ENCODE peak calls at places on chromosomes 7 and 10, in eight cellular contexts. V, F, L, G, Q, A, M and Z are unnamed samples.

GRCh38 chr10:64486149-64486548 is 964.9 kb downstream of the REEP3 start:
- DNase-seq in A (peak), Q (no peak), F (no peak), L (no peak), V (no peak), M (no peak), G (no peak), Z (no peak)

GRCh38 chr10:13048762-13049161 is 47.2 kb upstream of the CCDC3 start:
- DNase-seq in F (no peak), L (no peak), G (no peak), V (no peak), Q (no peak), M (no peak), A (no peak), Z (no peak)

GRCh38 chr10:123346581-123346980 is 192.4 kb downstream of the BUB3 start:
- DNase-seq in M (no peak), Q (no peak), A (no peak), V (no peak), F (no peak), G (no peak), L (no peak), Z (no peak)

GRCh38 chr7:103065666-103066065 is 8.9 kb downstream of the FBXL13 start:
- DNase-seq in V (no peak), G (peak), F (no peak), L (peak), M (peak), Q (no peak), A (peak), Z (no peak)

GRCh38 chr10:43024942-43025700 is 51.7 kb upstream of the RET start:
- DNase-seq in V (no peak), Q (no peak), L (no peak), M (no peak), A (no peak), F (no peak), G (no peak), Z (no peak)

GRCh38 chr10:114374141-114374791 is 30.0 kb downstream of the AFAP1L2 start:
- DNase-seq in Q (no peak), A (peak), G (no peak), V (peak), L (peak), M (no peak), F (no peak), Z (no peak)

GRCh38 chr7:155660758-155661093 is 16.3 kb downstream of the RBM33 start:
- DNase-seq in V (no peak), G (no peak), F (no peak), M (no peak), A (no peak), L (no peak), Q (no peak), Z (no peak)

GRCh38 chr7:158431941-158432347 is 155.7 kb downstream of the PTPRN2 start:
- DNase-seq in L (peak), F (no peak), G (no peak), A (peak), Q (peak), V (peak), M (no peak), Z (no peak)

GRCh38 chr7:158067931-158068482 is 519.6 kb downstream of the PTPRN2 start:
- DNase-seq in Q (no peak), L (peak), G (no peak), V (no peak), M (no peak), F (no peak), A (no peak), Z (no peak)

GRCh38 chr7:39910108-39910869 is 39.8 kb upstream of the CDK13 start:
- DNase-seq in Q (no peak), M (no peak), G (no peak), F (no peak), A (peak), L (no peak), V (no peak), Z (no peak)

GRCh38 chr10:91901784-91902677 is 7.3 kb downstream of the FGFBP3 start:
- DNase-seq in V (no peak), L (no peak), F (no peak), M (peak), G (peak), Q (no peak), A (peak), Z (no peak)

GRCh38 chr10:131586958-131587357 is 275.4 kb upstream of the TCERG1L start:
- DNase-seq in F (no peak), V (no peak), L (no peak), A (no peak), M (no peak), Q (no peak), G (no peak), Z (no peak)

GRCh38 chr7:46257766-46258448 is 336.8 kb upstream of the IGFBP3 start:
- DNase-seq in L (no peak), Q (no peak), V (no peak), G (no peak), F (no peak), A (peak), M (peak), Z (no peak)

GRCh38 chr7:5591547-5591899 is 167.9 kb upstream of the TNRC18 start:
- DNase-seq in G (no peak), V (no peak), M (peak), L (peak), A (peak), Q (no peak), F (no peak), Z (no peak)

GRCh38 chr10:83917519-83918506 is 221.5 kb upstream of the GHITM start:
- DNase-seq in G (no peak), Q (no peak), A (peak), V (peak), M (no peak), F (no peak), L (no peak), Z (no peak)

GRCh38 chr10:17993361-17993760 is 41.6 kb downstream of the SLC39A12 start:
- DNase-seq in G (no peak), A (no peak), V (no peak), L (no peak), Q (no peak), M (no peak), F (no peak), Z (no peak)

GRCh38 chr7:1919539-1920265 is 249.6 kb downstream of the ELFN1 start:
- DNase-seq in L (peak), F (no peak), G (no peak), Q (peak), V (peak), M (no peak), A (no peak), Z (no peak)

GRCh38 chr10:25465582-25466372 is 291.0 kb downstream of the GPR158 start:
- DNase-seq in L (no peak), M (peak), G (no peak), V (no peak), Q (no peak), F (no peak), A (no peak), Z (no peak)

GRCh38 chr7:20217193-20217948 is at the start of gene MACC1:
- DNase-seq in L (peak), M (peak), F (no peak), G (peak), A (no peak), V (no peak), Q (peak), Z (no peak)

GRCh38 chr10:95290446-95290800 is 380 bp downstream of the PDLIM1 start:
- DNase-seq in M (no peak), F (no peak), G (peak), Q (no peak), V (peak), L (no peak), A (no peak), Z (no peak)

GRCh38 chr10:132627736-132628512 is 90.3 kb downstream of the INPP5A start:
- DNase-seq in V (peak), G (no peak), L (peak), A (peak), F (no peak), M (no peak), Q (peak), Z (no peak)

GRCh38 chr7:122397381-122397780 is 92.8 kb upstream of the FEZF1 start:
- DNase-seq in Q (no peak), M (no peak), A (no peak), L (no peak), V (no peak), G (no peak), F (no peak), Z (no peak)

GRCh38 chr10:102796407-102797176 is 40.6 kb downstream of the CYP17A1 start:
- DNase-seq in F (peak), L (peak), M (no peak), G (peak), V (peak), A (peak), Q (peak), Z (peak)

GRCh38 chr7:90678986-90679385 is 82.9 kb downstream of the CDK14 start:
- DNase-seq in M (no peak), L (no peak), F (no peak), A (no peak), G (no peak), Q (no peak), V (no peak), Z (no peak)

GRCh38 chr10:80416401-80417098 is 8.2 kb downstream of the PRXL2A start:
- DNase-seq in M (no peak), A (peak), V (peak), L (no peak), F (no peak), Q (no peak), G (no peak), Z (no peak)

GRCh38 chr7:120402801-120403200 is 129.8 kb downstream of the KCND2 start:
- DNase-seq in F (no peak), A (peak), V (no peak), L (no peak), G (no peak), M (no peak), Q (no peak), Z (no peak)

GRCh38 chr10:121216721-121217181 is 365.6 kb downstream of the WDR11 start:
- DNase-seq in G (no peak), L (no peak), V (peak), M (no peak), Q (no peak), F (no peak), A (no peak), Z (peak)

GRCh38 chr10:29895436-29895835 is 163.9 kb downstream of the JCAD start:
- DNase-seq in V (peak), Q (no peak), M (no peak), L (peak), F (no peak), A (peak), G (no peak), Z (no peak)

GRCh38 chr7:41104621-41105020 is 598.3 kb downstream of the INHBA start:
- DNase-seq in V (no peak), F (no peak), A (no peak), L (no peak), M (no peak), G (no peak), Q (no peak), Z (no peak)

GRCh38 chr7:30917216-30917893 is 5.7 kb downstream of the AQP1 start:
- DNase-seq in Q (peak), L (no peak), F (no peak), M (no peak), A (no peak), V (no peak), G (no peak), Z (no peak)

GRCh38 chr7:115449689-115450088 is 527.8 kb downstream of the MDFIC start:
- DNase-seq in V (no peak), A (no peak), G (no peak), M (no peak), F (no peak), L (no peak), Q (no peak), Z (no peak)

GRCh38 chr10:5095687-5096086 is 1.5 kb downstream of the AKR1C3 start:
- DNase-seq in L (no peak), A (peak), F (no peak), Q (no peak), M (no peak), V (no peak), G (no peak), Z (no peak)

GRCh38 chr10:10745281-10745680 is 272.4 kb upstream of the CELF2 start:
- DNase-seq in M (no peak), F (no peak), G (no peak), L (no peak), Q (no peak), V (no peak), A (no peak), Z (no peak)
- H3K27ac ChIP-seq in M (no peak), F (no peak), G (no peak), L (no peak), Q (no peak), V (no peak), A (no peak), Z (no peak)

GRCh38 chr10:101295266-101295665 is 58.7 kb upstream of the BTRC start:
- DNase-seq in L (no peak), Q (no peak), G (no peak), F (no peak), A (no peak), M (no peak), V (no peak), Z (peak)
- H3K27ac ChIP-seq in L (no peak), Q (no peak), G (no peak), F (no peak), A (no peak), M (no peak), V (no peak), Z (peak)

GRCh38 chr7:127997226-127997922 is 33.9 kb downstream of the LRRC4 start:
- DNase-seq in L (no peak), G (no peak), A (peak), M (no peak), F (no peak), V (no peak), Q (no peak), Z (no peak)
- H3K27ac ChIP-seq in L (no peak), G (no peak), A (no peak), M (no peak), F (no peak), V (no peak), Q (no peak), Z (no peak)

GRCh38 chr7:26493737-26494423 is 202.2 kb downstream of the SNX10 start:
- DNase-seq in L (no peak), V (no peak), Q (no peak), M (no peak), G (no peak), A (no peak), F (no peak), Z (no peak)
- H3K27ac ChIP-seq in L (no peak), V (no peak), Q (no peak), M (no peak), G (no peak), A (no peak), F (no peak), Z (no peak)

GRCh38 chr7:116697152-116697551 is 25.2 kb downstream of the MET start:
- DNase-seq in F (no peak), G (no peak), M (no peak), V (no peak), A (no peak), Q (no peak), L (no peak), Z (no peak)
- H3K27ac ChIP-seq in F (no peak), G (no peak), M (no peak), V (no peak), A (no peak), Q (no peak), L (no peak), Z (no peak)

GRCh38 chr10:113001599-113002448 is 51.8 kb downstream of the TCF7L2 start:
- DNase-seq in G (no peak), F (no peak), M (no peak), Q (no peak), L (no peak), A (no peak), V (no peak), Z (no peak)

GRCh38 chr10:112999102-112999501 is 49.1 kb downstream of the TCF7L2 start:
- DNase-seq in V (no peak), M (no peak), A (no peak), L (no peak), G (no peak), F (no peak), Q (no peak), Z (no peak)

GRCh38 chr10:113000876-113001598 is 51.0 kb downstream of the TCF7L2 start:
- DNase-seq in Q (peak), F (no peak), V (peak), G (no peak), M (no peak), A (no peak), L (no peak), Z (no peak)

GRCh38 chr10:113002449-113002777 is 52.4 kb downstream of the TCF7L2 start:
- DNase-seq in L (no peak), V (no peak), Q (no peak), G (no peak), F (no peak), M (no peak), A (no peak), Z (no peak)

GRCh38 chr10:113000454-113000853 is 50.4 kb downstream of the TCF7L2 start:
- DNase-seq in G (no peak), V (no peak), L (no peak), F (no peak), A (no peak), M (no peak), Q (no peak), Z (no peak)
- H3K27ac ChIP-seq in G (no peak), V (peak), L (no peak), F (no peak), A (peak), M (no peak), Q (no peak), Z (no peak)